ENCODE peak calls at places on chromosomes 12 and 14, in eight cellular contexts. F is NCI-H345; H is stimulated activated naive CD4-positive, alpha-beta T cell; E is A549; K is cardiac muscle cell; P is ureter; Z is HFF-Myc; Q is Ammon's horn. G is an unnamed sample.

GRCh38 chr12:55682087-55682796 is 25.5 kb downstream of the ITGA7 start:
- DNase-seq in F (no peak), H (no peak), E (peak), K (no peak), P (no peak), Z (no peak), Q (no peak), G (no peak)

GRCh38 chr12:115763982-115764621 is 513.4 kb downstream of the MED13L start:
- DNase-seq in F (peak), H (no peak), E (peak), K (no peak), P (peak), Z (peak), Q (no peak), G (no peak)

GRCh38 chr12:51873251-51873994 is 14.5 kb upstream of the ANKRD33 start:
- DNase-seq in F (no peak), H (no peak), E (no peak), K (no peak), P (no peak), Z (no peak), Q (no peak), G (no peak)

GRCh38 chr12:15719230-15719629 is 70.0 kb downstream of the EPS8 start:
- DNase-seq in F (peak), H (no peak), E (no peak), K (no peak), P (no peak), Z (no peak), Q (no peak), G (no peak)

GRCh38 chr12:46378530-46378929 is 6.0 kb upstream of the SLC38A2 start:
- DNase-seq in F (no peak), H (no peak), E (no peak), K (no peak), P (no peak), Z (no peak), Q (no peak), G (no peak)

GRCh38 chr14:90562652-90563051 is 165.8 kb downstream of the CALM1 start:
- DNase-seq in F (no peak), H (no peak), E (no peak), K (no peak), P (no peak), Z (no peak), Q (no peak), G (no peak)

GRCh38 chr14:91751719-91752118 is 19.8 kb upstream of the CATSPERB start:
- DNase-seq in F (no peak), H (no peak), E (no peak), K (no peak), P (no peak), Z (no peak), Q (no peak), G (no peak)

GRCh38 chr14:21109377-21110260 is 8.8 kb downstream of the TMEM253 start:
- DNase-seq in F (no peak), H (no peak), E (no peak), K (no peak), P (no peak), Z (no peak), Q (no peak), G (no peak)

GRCh38 chr14:84927096-84927910 is 602.6 kb upstream of the FLRT2 start:
- DNase-seq in F (peak), H (no peak), E (no peak), K (no peak), P (no peak), Z (no peak), Q (peak), G (no peak)

GRCh38 chr14:63174760-63175191 is 29.5 kb upstream of the RHOJ start:
- DNase-seq in F (peak), H (no peak), E (peak), K (peak), P (no peak), Z (no peak), Q (peak), G (peak)

GRCh38 chr12:92912672-92913071 is 16.4 kb downstream of the EEA1 start:
- DNase-seq in F (no peak), H (no peak), E (no peak), K (no peak), P (no peak), Z (no peak), Q (no peak), G (no peak)

GRCh38 chr12:121475279-121475678 is 75.4 kb downstream of the RNF34 start:
- DNase-seq in F (no peak), H (no peak), E (no peak), K (no peak), P (no peak), Z (no peak), Q (no peak), G (no peak)

GRCh38 chr12:4489551-4489950 is 43.9 kb upstream of the FGF6 start:
- DNase-seq in F (no peak), H (no peak), E (no peak), K (no peak), P (no peak), Z (no peak), Q (no peak), G (no peak)

GRCh38 chr12:57085999-57086950 is 2.6 kb upstream of the NAB2 start:
- DNase-seq in F (no peak), H (peak), E (peak), K (peak), P (peak), Z (peak), Q (peak), G (no peak)